ENCODE peak calls at places on chromosomes 4 and X, in eight cellular contexts. V is heart left ventricle, N is endodermal cell, B is tibial nerve, E is OCI-LY7, Y is left ventricle myocardium inferior, W is H1, M is cardiac muscle cell. S is an unnamed sample.

GRCh38 chrX:73855546-73855945 is 292.5 kb downstream of the CHIC1 start:
- DNase-seq in V (peak; percentile 34), N (peak; percentile 91), B (peak; percentile 69), E (peak; percentile 60), Y (peak; percentile 19), W (no peak), M (peak; percentile 77), S (peak; percentile 11)

GRCh38 chrX:50471390-50471789 is 765 bp upstream of the DGKK start:
- DNase-seq in V (no peak), N (peak; percentile 55), B (no peak), E (no peak), Y (no peak), W (no peak), M (no peak), S (no peak)

GRCh38 chr4:8029689-8030088 is 90.0 kb upstream of the AFAP1 start:
- DNase-seq in V (no peak), N (no peak), B (no peak), E (no peak), Y (no peak), W (no peak), M (no peak), S (peak; percentile 71)

GRCh38 chrX:45598841-45599240 is 398.2 kb upstream of the DIPK2B start:
- DNase-seq in V (no peak), N (no peak), B (no peak), E (no peak), Y (no peak), W (no peak), M (peak; percentile 71), S (no peak)

GRCh38 chrX:46574941-46575381 is 1.4 kb downstream of the CHST7 start:
- DNase-seq in V (no peak), N (peak; percentile 62), B (no peak), E (peak; percentile 13), Y (peak; percentile 15), W (no peak), M (peak; percentile 29), S (no peak)

GRCh38 chr4:8586671-8587468 is 5.7 kb upstream of the CPZ start:
- DNase-seq in V (no peak), N (no peak), B (no peak), E (peak; percentile 11), Y (no peak), W (no peak), M (no peak), S (no peak)

GRCh38 chrX:117301086-117301485 is 815.5 kb downstream of the KLHL13 start:
- DNase-seq in V (no peak), N (no peak), B (no peak), E (no peak), Y (no peak), W (no peak), M (no peak), S (no peak)

GRCh38 chr4:26281876-26282275 is 38.9 kb upstream of the RBPJ start:
- DNase-seq in V (no peak), N (no peak), B (no peak), E (no peak), Y (no peak), W (no peak), M (no peak), S (peak; percentile 8)

GRCh38 chrX:13029341-13029740 is 15.1 kb downstream of the FAM9C start:
- DNase-seq in V (peak; percentile 77), N (peak; percentile 84), B (peak; percentile 33), E (no peak), Y (peak; percentile 59), W (no peak), M (peak; percentile 59), S (no peak)

GRCh38 chr4:88792821-88793220 is 95.2 kb upstream of the NAP1L5 start:
- DNase-seq in V (no peak), N (no peak), B (no peak), E (no peak), Y (no peak), W (no peak), M (peak; percentile 22), S (no peak)

GRCh38 chr4:15587649-15588048 is 67.5 kb downstream of the FBXL5 start:
- DNase-seq in V (no peak), N (no peak), B (peak; percentile 33), E (no peak), Y (no peak), W (no peak), M (peak; percentile 80), S (no peak)

GRCh38 chr4:181939199-181939945 is 303.8 kb upstream of the TENM3 start:
- DNase-seq in V (no peak), N (peak; percentile 54), B (no peak), E (no peak), Y (no peak), W (no peak), M (peak; percentile 25), S (no peak)

GRCh38 chr4:51923343-51923742 is 80.4 kb downstream of the DCUN1D4 start:
- DNase-seq in V (no peak), N (no peak), B (no peak), E (no peak), Y (no peak), W (no peak), M (no peak), S (peak; percentile 23)

DNA sequence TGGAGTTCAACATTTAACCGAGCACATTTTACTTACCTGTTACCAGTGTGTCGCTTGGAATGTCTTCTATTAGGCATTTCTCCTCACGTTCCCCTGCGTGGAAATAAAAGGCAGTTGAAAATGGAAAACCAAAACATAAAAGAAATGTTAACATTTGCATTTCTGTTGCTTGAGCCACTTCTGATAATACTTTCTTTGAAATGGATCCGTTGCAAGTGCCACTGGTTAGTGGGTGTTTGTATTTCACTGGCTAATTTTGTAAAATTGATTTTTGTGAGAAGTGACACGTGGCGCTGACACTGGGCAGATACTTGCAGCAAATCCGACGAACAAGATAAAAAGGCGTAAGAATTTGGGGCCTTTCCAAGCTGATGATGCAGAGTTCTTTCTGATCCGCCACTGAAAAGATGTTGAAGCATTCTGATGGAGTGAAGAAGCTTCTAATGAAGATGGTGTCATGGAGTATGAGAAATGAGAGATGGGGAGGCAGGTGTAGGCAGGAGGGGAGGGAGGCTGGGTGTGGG is 18.8 kb downstream of the SPON2 start:
- DNase-seq in V (no peak), N (no peak), B (no peak), E (no peak), Y (no peak), W (no peak), M (no peak), S (no peak)
- H3K4me1 ChIP-seq in V (peaks cover 9% of the 10 kb centered on the region), N (no peaks in the 10 kb centered on the region), B (no peaks in the 10 kb centered on the region), E (peaks cover 18% of the 10 kb centered on the region), Y (peaks cover 11% of the 10 kb centered on the region), W (no peaks in the 10 kb centered on the region), M (no peaks in the 10 kb centered on the region), S (no peaks in the 10 kb centered on the region)

GRCh38 chrX:131063613-131064012 is 5.5 kb downstream of the ARHGAP36 start:
- DNase-seq in V (no peak), N (no peak), B (no peak), E (peak; percentile 3), Y (no peak), W (no peak), M (no peak), S (no peak)
- TF ChIP-seq CTCF in V (no peak), N (peak; percentile 80), B (no peak), E (peak; percentile 43), Y (no peak), W (peak; percentile 44), M (no peak), S (no peak)

GRCh38 chr4:6694177-6694901 is 661 bp downstream of the S100P start:
- DNase-seq in V (no peak), N (no peak), B (no peak), E (no peak), Y (no peak), W (no peak), M (no peak), S (no peak)

GRCh38 chr4:6696611-6697010 is 2.9 kb downstream of the S100P start:
- DNase-seq in V (no peak), N (no peak), B (no peak), E (no peak), Y (no peak), W (no peak), M (no peak), S (peak; percentile 78)

GRCh38 chr4:6697096-6697495 is 3.4 kb downstream of the S100P start:
- DNase-seq in V (no peak), N (no peak), B (no peak), E (no peak), Y (no peak), W (no peak), M (no peak), S (no peak)

GRCh38 chr4:6693274-6694176 is at the start of gene S100P:
- DNase-seq in V (no peak), N (no peak), B (no peak), E (no peak), Y (no peak), W (no peak), M (peak; percentile 33), S (no peak)

DNA sequence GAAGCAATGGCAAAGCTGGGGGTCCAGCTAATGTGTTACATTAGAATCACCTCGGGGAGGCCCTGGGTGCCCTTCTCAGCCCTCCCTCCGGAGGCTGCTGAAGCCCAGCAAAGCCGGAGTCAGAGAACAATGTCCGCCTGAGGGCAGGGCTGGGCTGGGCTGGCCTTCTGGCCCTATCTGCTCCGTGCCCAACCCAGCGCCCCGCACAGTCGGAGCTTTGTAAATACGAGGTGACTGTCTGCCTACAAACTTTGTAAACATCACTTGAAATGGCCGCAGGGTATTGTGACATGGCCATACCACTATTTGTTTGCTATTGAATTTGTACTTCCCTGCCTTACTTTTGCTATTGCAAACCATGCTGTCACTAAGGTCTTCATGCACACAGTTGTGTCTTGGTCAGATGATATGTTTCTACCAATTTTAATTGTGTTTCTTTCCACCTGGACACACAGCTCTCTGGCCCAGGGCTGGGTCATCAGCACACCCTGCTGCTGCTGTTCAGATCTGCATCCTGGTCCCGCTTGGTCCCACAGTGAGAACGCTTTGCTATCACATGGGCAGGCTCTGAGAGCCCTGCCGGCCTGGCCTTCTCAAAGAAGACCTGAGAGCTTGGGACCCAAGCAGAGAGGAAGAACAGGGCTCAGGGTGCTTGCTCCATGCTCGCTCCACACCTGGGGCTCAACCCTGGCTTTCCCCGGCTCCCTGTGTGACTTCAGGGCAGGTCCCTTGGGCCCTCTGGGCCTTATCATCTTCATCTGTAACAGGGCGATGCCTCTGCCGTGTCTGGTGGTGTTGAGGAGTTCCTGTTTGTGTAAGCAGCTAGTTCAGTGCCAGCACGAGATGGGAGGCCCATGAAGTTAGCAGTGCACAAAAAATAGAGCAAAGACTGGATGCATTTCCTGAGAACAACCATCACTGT is 2.2 kb downstream of the S100P start:
- DNase-seq in V (no peak), N (peak; percentile 44), B (no peak), E (no peak), Y (no peak), W (no peak), M (no peak), S (peak; percentile 33)
- H3K4me1 ChIP-seq in V (peaks cover 25% of the 10 kb centered on the region), N (no peaks in the 10 kb centered on the region), B (peaks cover 20% of the 10 kb centered on the region), E (no peaks in the 10 kb centered on the region), Y (peaks cover 37% of the 10 kb centered on the region), W (no peaks in the 10 kb centered on the region), M (no peaks in the 10 kb centered on the region), S (peaks cover 9% of the 10 kb centered on the region)

GRCh38 chr4:114907514-114908099 is 205.8 kb downstream of the NDST4 start:
- DNase-seq in V (no peak), N (no peak), B (no peak), E (no peak), Y (no peak), W (no peak), M (no peak), S (no peak)

GRCh38 chr4:114900934-114901333 is 212.5 kb downstream of the NDST4 start:
- DNase-seq in V (no peak), N (no peak), B (no peak), E (no peak), Y (no peak), W (no peak), M (no peak), S (no peak)

DNA sequence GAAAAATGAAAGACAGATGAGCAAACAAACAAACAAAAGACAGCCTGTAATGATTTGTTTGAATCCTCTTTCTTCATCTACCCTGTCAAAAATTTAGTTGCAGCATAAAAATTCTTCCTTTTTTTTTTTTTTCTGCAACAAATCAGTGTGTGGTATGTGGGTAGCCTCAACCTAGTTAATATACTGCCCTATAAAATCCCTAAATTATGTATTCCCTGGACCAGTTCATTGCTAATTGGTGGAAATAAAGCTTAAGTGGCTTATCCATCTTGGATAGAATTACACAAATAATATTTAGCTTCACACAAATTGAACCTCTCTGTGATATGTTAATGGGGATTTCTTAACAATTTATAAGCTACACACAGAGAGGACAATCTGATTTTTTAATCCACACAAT is 208.4 kb downstream of the NDST4 start:
- DNase-seq in V (no peak), N (no peak), B (no peak), E (no peak), Y (no peak), W (no peak), M (no peak), S (no peak)
- TF ChIP-seq CTCF in V (no peak), N (no peak), B (no peak), E (no peak), Y (no peak), W (no peak), M (no peak), S (no peak)

S was measured in foreskin keratinocyte.